ENCODE peak calls at places on chromosome 6, in four cellular contexts. D is HepG2, J is K562, K is HCT116. W is an unnamed sample.

GRCh38 chr6:166999845-167000253 is 652 bp downstream of the CEP43 start:
- DNase-seq in D (peak), J (no peak), K (no peak), W (no peak)

GRCh38 chr6:158993639-158994038 is 6.4 kb downstream of the RSPH3 start:
- DNase-seq in D (no peak), J (no peak), K (no peak), W (no peak)

GRCh38 chr6:169070506-169071176 is 183.0 kb downstream of the THBS2 start:
- DNase-seq in D (peak), J (no peak), K (peak), W (peak)

GRCh38 chr6:119495230-119495683 is 145.7 kb upstream of the MAN1A1 start:
- DNase-seq in D (peak), J (no peak), K (no peak), W (no peak)

GRCh38 chr6:26556263-26557070 is 18.3 kb downstream of the HMGN4 start:
- DNase-seq in D (peak), J (peak), K (peak), W (peak)

GRCh38 chr6:84220809-84221409 is 6.5 kb downstream of the CEP162 start:
- DNase-seq in D (no peak), J (peak), K (peak), W (no peak)

GRCh38 chr6:64985726-64986125 is 721.3 kb downstream of the EYS start:
- DNase-seq in D (no peak), J (no peak), K (no peak), W (no peak)

GRCh38 chr6:106972500-106972899 is 2.0 kb downstream of the CD24 start:
- DNase-seq in D (no peak), J (no peak), K (no peak), W (no peak)

GRCh38 chr6:111980168-111980567 is 73.7 kb upstream of the CCN6 start:
- DNase-seq in D (no peak), J (no peak), K (no peak), W (no peak)

DNA sequence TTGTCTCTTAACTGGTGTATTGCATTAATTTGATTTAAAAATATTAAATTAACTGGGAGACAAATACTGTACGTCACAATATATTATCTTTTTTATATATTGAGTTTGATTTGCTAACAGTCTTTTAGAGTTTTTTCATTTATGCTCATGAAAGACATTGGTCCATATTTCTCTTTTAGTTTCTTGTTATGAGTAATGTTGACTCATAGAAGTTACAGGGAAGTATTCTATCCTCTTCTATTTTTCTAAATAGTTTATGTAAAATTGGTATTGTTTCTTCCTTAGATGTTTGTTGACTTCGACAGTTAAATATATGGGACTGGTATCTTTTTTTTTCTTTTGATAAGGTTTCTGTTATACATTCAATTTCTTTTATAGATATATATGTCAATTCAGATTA is 1115.6 kb upstream of the CITED2 start:
- DNase-seq in D (no peak), J (no peak), K (no peak), W (no peak)
- TF ChIP-seq TCF7L2 in D (no peak), J (no peak), K (no peak), W (no peak)

GRCh38 chr6:35474129-35474977 is 6.2 kb downstream of the RPL10A start:
- DNase-seq in D (no peak), J (no peak), K (no peak), W (no peak)
- TF ChIP-seq POLR2AphosphoS5 in D (no peak), J (peak), K (no peak), W (peak)

GRCh38 chr6:138321934-138322333 is 55.8 kb upstream of the SMIM28 start:
- DNase-seq in D (no peak), J (no peak), K (no peak), W (no peak)
- TF ChIP-seq TCF7L2 in D (no peak), J (no peak), K (no peak), W (no peak)

GRCh38 chr6:31532644-31533454 is 4.1 kb downstream of the MCCD1 start:
- DNase-seq in D (no peak), J (peak), K (no peak), W (no peak)
- TF ChIP-seq POLR2AphosphoS5 in D (peak), J (peak), K (peak), W (no peak)

GRCh38 chr6:7642784-7643183 is 52.8 kb downstream of the SNRNP48 start:
- DNase-seq in D (no peak), J (no peak), K (no peak), W (no peak)
- TF ChIP-seq TCF7L2 in D (no peak), J (no peak), K (no peak), W (no peak)

GRCh38 chr6:128039542-128039941 is 138.7 kb upstream of the THEMIS start:
- DNase-seq in D (no peak), J (no peak), K (no peak), W (no peak)
- TF ChIP-seq POLR2AphosphoS5 in D (no peak), J (no peak), K (no peak), W (no peak)

DNA sequence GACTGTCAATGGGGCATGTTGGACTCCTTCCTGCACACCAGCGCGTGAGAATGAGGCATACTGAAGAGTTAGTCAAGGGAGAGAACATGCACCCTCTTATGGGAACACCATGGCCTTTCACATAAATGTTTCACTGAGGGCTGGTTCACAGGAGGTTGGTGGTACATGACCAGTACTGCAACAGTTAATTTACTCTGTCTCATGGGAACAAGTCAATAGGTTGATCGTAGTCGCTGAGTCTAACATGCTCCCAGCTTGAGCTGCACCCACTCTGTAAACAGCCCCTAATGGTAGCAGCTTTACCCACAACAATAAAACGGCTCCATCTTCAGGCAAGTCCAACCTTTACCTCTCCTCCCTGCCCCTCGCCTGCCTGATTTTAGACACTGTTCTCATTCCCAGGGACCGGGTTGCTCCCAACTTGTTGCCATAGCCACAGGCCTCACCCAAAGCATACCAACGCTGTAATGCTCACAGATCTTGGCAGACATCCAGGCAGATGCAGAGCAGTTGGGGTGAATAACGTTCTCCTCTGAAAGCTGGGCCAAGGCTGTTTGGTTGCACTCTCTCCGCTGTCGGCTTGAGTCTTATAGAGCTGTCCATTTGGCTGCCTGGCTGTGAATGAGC is 111.3 kb downstream of the LY86 start:
- DNase-seq in D (no peak), J (peak), K (peak), W (no peak)
- TF ChIP-seq TCF7L2 in D (no peak), J (no peak), K (no peak), W (no peak)

DNA sequence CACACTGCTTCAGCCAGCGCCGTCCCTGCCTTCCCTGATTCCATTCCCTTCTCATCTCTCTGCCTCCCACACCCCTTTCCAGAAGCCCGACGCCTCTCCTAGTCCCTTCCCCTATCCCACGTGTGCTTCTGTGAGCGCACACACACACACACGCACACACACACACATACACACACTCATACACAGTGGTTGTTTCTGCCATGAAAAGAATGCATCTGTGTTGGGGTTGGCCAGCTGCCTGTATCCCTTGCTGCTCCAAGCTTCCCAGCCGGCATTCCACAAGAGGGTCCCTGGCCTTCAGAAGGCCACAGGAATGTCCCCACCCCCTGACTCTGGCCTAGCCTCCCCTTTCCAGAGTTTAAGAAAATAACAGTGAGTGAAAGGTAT is 51.7 kb downstream of the MOCS1 start:
- DNase-seq in D (peak), J (no peak), K (no peak), W (no peak)
- TF ChIP-seq POLR2AphosphoS5 in D (no peak), J (no peak), K (no peak), W (no peak)

DNA sequence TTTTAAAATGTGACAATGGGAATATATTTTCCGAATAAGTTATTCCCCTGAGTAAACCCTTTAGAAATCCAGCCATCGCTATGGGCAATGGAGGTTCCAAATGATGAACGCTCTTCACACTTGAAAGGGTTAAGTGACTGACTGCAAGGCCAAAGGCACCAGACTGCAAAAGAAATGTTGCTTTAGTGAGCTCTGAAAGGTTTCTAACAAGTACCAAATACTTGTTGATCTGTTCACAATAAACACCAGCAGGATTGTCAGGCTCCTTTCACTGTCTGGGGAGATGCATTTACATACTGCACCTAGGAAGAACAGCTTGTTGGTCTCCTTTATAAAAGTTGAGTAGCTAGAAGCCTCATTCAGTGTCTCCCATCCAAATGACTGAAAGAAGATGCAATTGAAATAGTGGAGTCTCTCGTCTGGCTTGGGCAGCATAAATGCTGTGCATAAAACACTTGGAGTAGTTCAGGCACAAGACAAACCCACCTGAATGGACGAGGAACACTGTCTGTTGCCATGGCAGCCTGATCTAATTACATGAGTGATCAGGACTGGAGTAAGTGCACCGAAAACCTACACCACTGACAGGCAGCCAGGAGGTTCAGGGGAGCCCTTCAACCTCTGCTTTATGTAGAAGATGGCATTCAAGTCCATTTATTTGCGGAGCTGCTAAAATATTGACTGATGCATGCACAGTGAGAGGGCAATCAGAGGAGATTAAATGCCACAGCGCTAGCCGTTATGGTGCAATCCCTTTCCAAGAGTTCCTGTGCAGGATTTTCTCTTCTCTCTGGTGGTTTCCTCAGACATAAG is 2.9 kb downstream of the ATXN1 start:
- DNase-seq in D (peak), J (no peak), K (no peak), W (no peak)
- TF ChIP-seq TCF7L2 in D (no peak), J (no peak), K (no peak), W (no peak)

GRCh38 chr6:7283676-7284075 is 29.3 kb downstream of the SSR1 start:
- DNase-seq in D (no peak), J (no peak), K (no peak), W (no peak)

GRCh38 chr6:7285416-7285815 is 27.6 kb downstream of the SSR1 start:
- DNase-seq in D (no peak), J (no peak), K (no peak), W (no peak)

DNA sequence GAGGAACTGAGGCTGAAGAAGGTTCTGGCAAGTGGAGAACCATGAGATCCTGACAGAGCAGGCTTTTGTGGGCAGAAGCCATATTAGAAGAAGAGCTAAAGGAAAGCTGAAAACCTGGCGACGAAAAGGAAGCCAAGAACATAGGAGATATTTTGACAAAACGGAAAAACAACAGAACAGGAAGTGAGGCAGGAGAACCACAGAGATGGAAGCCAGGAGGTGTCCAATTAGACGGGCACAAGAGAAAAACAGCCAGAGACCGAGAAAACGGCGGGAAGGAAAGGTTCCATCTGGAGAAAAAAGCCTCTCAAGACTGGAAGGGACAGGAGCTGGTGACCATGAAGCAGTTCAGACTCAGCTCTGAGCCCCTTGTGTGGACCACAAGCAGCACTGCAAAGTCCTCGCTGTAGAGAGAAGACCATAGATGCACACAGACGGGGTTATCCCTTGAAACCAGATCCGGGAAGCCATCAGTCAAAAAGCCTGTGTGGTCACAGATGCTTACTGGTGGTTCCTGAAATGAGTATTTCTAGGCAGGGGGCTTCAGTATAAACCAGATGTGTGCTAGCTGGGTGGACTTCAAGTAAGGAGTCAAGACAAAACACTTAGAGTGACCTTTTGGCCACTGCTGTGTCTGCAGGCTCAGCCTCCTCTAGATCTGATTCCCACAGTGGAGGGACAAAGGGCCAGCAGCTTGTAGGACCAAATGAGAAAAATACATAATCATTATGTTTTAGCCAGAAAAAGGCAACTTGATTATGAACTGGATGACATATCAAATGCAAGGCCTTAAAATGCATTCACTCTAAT is 30.7 kb downstream of the SSR1 start:
- DNase-seq in D (no peak), J (no peak), K (no peak), W (no peak)
- TF ChIP-seq POLR2AphosphoS5 in D (no peak), J (no peak), K (no peak), W (no peak)